ENCODE peak calls at places on chromosomes 13 and 19, in ten cellular contexts. D is NCI-H2029; U is hypothalamus; R is chondrocyte; L is glutamatergic neuron; X is Caco-2; H is GM12865; Y is lower lobe of right lung; C is stimulated activated CD4-positive, alpha-beta T cell treated with anti-CD3 and anti-CD28 coated beads, TNF-alpha, amount 100 ng/mL, for 1 hour; N is stimulated activated CD8-positive, alpha-beta memory T cell treated with anti-CD3 and anti-CD28 coated beads, Interleukin-2, amount 100 ng/mL, for 1 hour. O is an unnamed sample.

GRCh38 chr13:32098275-32098674 is 66.7 kb downstream of the FRY start:
- DNase-seq in X (no peak), R (no peak), C (no peak), D (no peak), Y (no peak), H (no peak), N (no peak), L (no peak), U (no peak), O (no peak)

GRCh38 chr13:22496803-22497508 is 683.8 kb upstream of the SGCG start:
- DNase-seq in Y (no peak), D (no peak), H (no peak), C (no peak), R (no peak), L (no peak), X (no peak), N (no peak), U (no peak), O (no peak)

GRCh38 chr19:39401549-39402416 is 4.9 kb upstream of the ZFP36 start:
- DNase-seq in X (peak), U (no peak), R (no peak), N (peak), D (no peak), C (peak), H (peak), Y (peak), L (no peak), O (no peak)

GRCh38 chr13:32624441-32624840 is 38.2 kb downstream of the PDS5B start:
- DNase-seq in H (no peak), X (no peak), L (no peak), C (no peak), N (no peak), Y (no peak), R (no peak), U (no peak), D (no peak), O (no peak)

GRCh38 chr13:43377149-43377548 is 353.8 kb downstream of the DNAJC15 start:
- DNase-seq in H (no peak), U (no peak), Y (no peak), L (no peak), R (no peak), D (no peak), N (no peak), C (no peak), X (no peak), O (no peak)

GRCh38 chr13:99796175-99796819 is 175.3 kb downstream of the ZIC5 start:
- DNase-seq in U (no peak), H (peak), C (no peak), D (no peak), R (no peak), L (no peak), N (no peak), X (peak), Y (no peak), O (no peak)

GRCh38 chr13:45909724-45910123 is 58.2 kb upstream of the SIAH3 start:
- DNase-seq in N (no peak), H (no peak), X (no peak), D (no peak), R (no peak), C (no peak), U (no peak), Y (no peak), L (no peak), O (no peak)

GRCh38 chr19:4742717-4743646 is 19.3 kb upstream of the DPP9 start:
- DNase-seq in C (no peak), Y (no peak), H (no peak), U (peak), X (no peak), L (peak), D (no peak), R (no peak), N (no peak), O (peak)

GRCh38 chr13:39405107-39405506 is 197.9 kb downstream of the LHFPL6 start:
- DNase-seq in Y (no peak), N (no peak), D (no peak), C (no peak), H (no peak), L (no peak), U (no peak), R (no peak), X (no peak), O (no peak)

GRCh38 chr19:47005164-47005641 is 14.4 kb upstream of the NPAS1 start:
- DNase-seq in D (no peak), N (no peak), H (no peak), Y (no peak), X (no peak), R (no peak), U (no peak), C (no peak), L (no peak), O (no peak)

O was measured in NCI-H1105.